ENCODE peak calls at places on chromosomes 12 and 14, in nine cellular contexts. G is MM.1S, S is PC-9, U is SK-N-SH, Y is GM23338, J is PC-3, N is hepatocyte, V is HCT116, X is OCI-LY7. K is an unnamed sample.

GRCh38 chr14:60245316-60246177 is 3.5 kb upstream of the PPM1A start:
- DNase-seq in N (no peak), U (no peak), X (peak; percentile 27), J (no peak), S (no peak), Y (no peak), G (no peak), V (no peak), K (no peak)

GRCh38 chr12:89067436-89067835 is 284.9 kb downstream of the DUSP6 start:
- DNase-seq in S (no peak), J (peak; percentile 96), V (peak; percentile 15), N (no peak), U (no peak), Y (no peak), X (no peak), G (no peak), K (peak; percentile 93)

GRCh38 chr14:75497191-75497590 is 25.1 kb upstream of the BATF start:
- DNase-seq in X (no peak), N (no peak), G (no peak), U (no peak), S (no peak), V (no peak), J (no peak), Y (no peak), K (no peak)

GRCh38 chr12:56029666-56030293 is 8.9 kb downstream of the IKZF4 start:
- DNase-seq in X (peak; percentile 66), V (no peak), U (peak; percentile 76), N (peak; percentile 82), G (peak; percentile 47), J (peak; percentile 59), Y (peak; percentile 84), S (peak; percentile 16), K (peak; percentile 86)

GRCh38 chr12:126051611-126052107 is 986.4 kb downstream of the AACS start:
- DNase-seq in V (no peak), X (no peak), G (no peak), U (no peak), Y (peak; percentile 4), J (peak; percentile 74), N (no peak), S (peak; percentile 52), K (peak; percentile 15)

GRCh38 chr12:104677441-104678089 is 220.8 kb downstream of the CHST11 start:
- DNase-seq in N (no peak), V (peak; percentile 28), J (peak; percentile 90), S (peak; percentile 77), Y (no peak), G (no peak), U (no peak), X (no peak), K (no peak)

GRCh38 chr14:105748204-105748578 is 221.8 kb downstream of the TMEM121 start:
- DNase-seq in N (no peak), X (no peak), U (no peak), V (no peak), J (peak; percentile 55), Y (no peak), S (no peak), G (no peak), K (peak; percentile 16)

GRCh38 chr14:92729632-92730358 is 18.6 kb downstream of the LGMN start:
- DNase-seq in N (no peak), U (no peak), Y (no peak), X (no peak), S (no peak), J (peak; percentile 88), G (no peak), V (no peak), K (peak; percentile 63)

GRCh38 chr12:112218150-112218549 is 92.8 kb downstream of the TRAFD1 start:
- DNase-seq in X (no peak), J (no peak), Y (no peak), N (no peak), G (no peak), U (no peak), V (no peak), S (no peak), K (peak; percentile 58)

GRCh38 chr12:112216223-112216622 is 90.9 kb downstream of the TRAFD1 start:
- DNase-seq in Y (no peak), N (no peak), S (no peak), V (no peak), J (no peak), X (no peak), G (no peak), U (no peak), K (no peak)

GRCh38 chr12:112217647-112218046 is 92.3 kb downstream of the TRAFD1 start:
- DNase-seq in U (no peak), G (no peak), S (no peak), X (no peak), V (no peak), N (no peak), Y (no peak), J (no peak), K (no peak)

GRCh38 chr12:112214064-112214463 is 88.7 kb downstream of the TRAFD1 start:
- DNase-seq in U (no peak), V (no peak), Y (no peak), G (no peak), N (no peak), S (no peak), X (no peak), J (no peak), K (no peak)

GRCh38 chr12:112219195-112219594 is 93.8 kb downstream of the TRAFD1 start:
- DNase-seq in G (no peak), S (no peak), V (no peak), J (no peak), X (no peak), U (no peak), Y (peak; percentile 50), N (no peak), K (peak; percentile 30)
- H3K79me2 ChIP-seq in G (no peaks in the 10 kb centered on the region), S (no peaks in the 10 kb centered on the region), V (no peaks in the 10 kb centered on the region), J (no peaks in the 10 kb centered on the region), X (no peaks in the 10 kb centered on the region), U (no peaks in the 10 kb centered on the region), Y (no peaks in the 10 kb centered on the region), N (no peaks in the 10 kb centered on the region), K (no peaks in the 10 kb centered on the region)

GRCh38 chr14:24254630-24255392 is 8.2 kb downstream of the TGM1 start:
- DNase-seq in Y (no peak), X (no peak), G (no peak), V (no peak), N (no peak), U (no peak), S (no peak), J (no peak), K (no peak)

GRCh38 chr14:24253936-24254335 is 9.0 kb downstream of the TGM1 start:
- DNase-seq in G (no peak), V (no peak), S (no peak), Y (no peak), X (no peak), J (no peak), N (no peak), U (no peak), K (no peak)

GRCh38 chr14:24251880-24252288 is 9.5 kb upstream of the TINF2 start:
- DNase-seq in Y (peak; percentile 36), V (no peak), G (no peak), U (no peak), J (peak; percentile 15), X (no peak), N (no peak), S (peak; percentile 9), K (peak; percentile 58)

GRCh38 chr14:24250354-24250753 is 7.9 kb upstream of the TINF2 start:
- DNase-seq in N (no peak), J (no peak), X (no peak), Y (no peak), V (no peak), G (no peak), U (no peak), S (no peak), K (no peak)

DNA sequence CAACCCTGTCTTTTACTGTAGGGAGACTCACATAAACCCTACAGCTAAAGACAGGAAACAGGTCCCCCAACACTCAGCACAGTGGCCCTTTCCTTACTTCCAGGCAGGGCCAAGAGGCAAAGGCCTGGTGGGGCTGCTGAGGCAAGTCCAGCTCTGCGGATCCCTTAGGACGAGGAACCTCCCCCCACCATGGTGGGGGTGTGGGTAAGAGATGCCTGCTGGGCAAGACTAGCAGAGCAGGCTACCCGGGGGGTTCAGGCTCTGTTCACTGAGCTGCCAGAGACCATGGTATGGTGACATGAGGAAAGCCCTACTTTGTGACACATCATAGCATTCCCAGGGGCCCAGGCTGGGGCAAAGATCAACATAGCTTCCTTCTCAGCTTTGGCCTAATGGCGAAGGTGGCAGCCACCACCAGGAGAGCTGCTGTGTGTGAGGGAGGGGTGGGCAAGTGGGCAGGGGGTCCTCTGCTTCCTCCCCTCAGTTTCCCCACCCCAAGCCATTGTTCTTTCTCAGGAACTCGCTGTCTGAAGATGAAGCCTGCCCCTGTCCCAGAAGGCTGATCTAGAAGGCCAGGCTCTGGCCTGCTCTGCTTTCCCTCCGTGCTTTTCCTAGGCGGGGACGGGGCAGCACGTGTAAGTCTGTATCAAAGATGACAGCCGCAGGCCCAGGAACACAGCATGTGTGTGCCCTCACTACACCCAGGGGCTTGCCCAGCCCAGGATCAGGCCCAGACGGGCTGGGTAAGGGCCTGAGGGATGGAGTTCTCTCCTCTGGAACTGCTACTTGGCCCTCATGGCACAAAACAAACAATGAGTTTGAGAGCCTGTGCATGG is 10.1 kb upstream of the TINF2 start:
- DNase-seq in X (no peak), J (no peak), G (no peak), U (no peak), Y (no peak), V (no peak), N (no peak), S (no peak), K (no peak)
- H3K9me2 ChIP-seq in X (no peaks in the 10 kb centered on the region), J (no peaks in the 10 kb centered on the region), G (no peaks in the 10 kb centered on the region), U (no peaks in the 10 kb centered on the region), Y (no peaks in the 10 kb centered on the region), V (no peaks in the 10 kb centered on the region), N (no peaks in the 10 kb centered on the region), S (no peaks in the 10 kb centered on the region), K (no peaks in the 10 kb centered on the region)

GRCh38 chr12:112122823-112123690 is 2.3 kb upstream of the TRAFD1 start:
- DNase-seq in S (no peak), J (no peak), N (peak; percentile 23), G (no peak), V (no peak), Y (no peak), X (no peak), U (no peak), K (peak; percentile 75)
- H3K27ac ChIP-seq in S (peak overlapping the region; percentile 45), J (no peak overlapping the region), N (peak overlapping the region; percentile 55), G (no peak overlapping the region), V (peak overlapping the region; percentile 31), Y (no peak overlapping the region), X (no peak overlapping the region), U (no peak overlapping the region), K (peak overlapping the region; percentile 55)

GRCh38 chr14:64926398-64926995 is 12.2 kb downstream of the CHURC1 start:
- DNase-seq in Y (no peak), X (no peak), G (no peak), N (no peak), J (no peak), U (no peak), S (no peak), V (no peak), K (no peak)

GRCh38 chr14:64919215-64919614 is 5.0 kb downstream of the CHURC1 start:
- DNase-seq in N (no peak), V (no peak), J (no peak), Y (no peak), G (no peak), X (no peak), U (no peak), S (no peak), K (peak; percentile 33)

GRCh38 chr14:64919618-64920017 is 5.4 kb downstream of the CHURC1 start:
- DNase-seq in S (peak; percentile 44), U (no peak), N (no peak), G (no peak), X (no peak), V (no peak), J (no peak), Y (no peak), K (peak; percentile 40)

GRCh38 chr14:64920465-64920864 is 6.2 kb downstream of the CHURC1 start:
- DNase-seq in X (no peak), G (no peak), S (no peak), Y (no peak), N (no peak), J (no peak), U (no peak), V (no peak), K (no peak)

GRCh38 chr14:64923015-64923414 is 8.8 kb downstream of the CHURC1 start:
- DNase-seq in N (no peak), Y (no peak), X (no peak), G (no peak), S (no peak), U (no peak), J (no peak), V (no peak), K (no peak)
- H3K79me2 ChIP-seq in N (peaks cover 70% of the 10 kb centered on the region), Y (peaks cover 4% of the 10 kb centered on the region), X (peaks cover 44% of the 10 kb centered on the region), G (peaks cover 47% of the 10 kb centered on the region), S (peaks cover 45% of the 10 kb centered on the region), U (peaks cover 62% of the 10 kb centered on the region), J (peaks cover 34% of the 10 kb centered on the region), V (peaks cover 72% of the 10 kb centered on the region), K (peaks cover 78% of the 10 kb centered on the region)

K was measured in GM23248.